ENCODE peak calls at places on chromosome 19, in four cellular contexts. One of them, this sample, is unnamed.

GRCh38 chr19:20664917-20665781 is 3.8 kb upstream of the ZNF626 start:
- DNase-seq in H1: no peak
- DNase-seq in SK-N-SH: no peak
- DNase-seq in K562: no peak
- DNase-seq in this sample: no peak

GRCh38 chr19:53960886-53961285 is 1.9 kb upstream of the CACNG8 start:
- DNase-seq in H1: no peak
- DNase-seq in SK-N-SH: no peak
- DNase-seq in K562: no peak
- DNase-seq in this sample: no peak

GRCh38 chr19:29976151-29976943 is 34.3 kb downstream of the URI1 start:
- DNase-seq in H1: no peak
- DNase-seq in SK-N-SH: no peak
- DNase-seq in K562: no peak
- DNase-seq in this sample: no peak

GRCh38 chr19:4366666-4367335 is 23.4 kb downstream of the MPND start:
- DNase-seq in H1: no peak
- DNase-seq in SK-N-SH: no peak
- DNase-seq in K562: no peak
- DNase-seq in this sample: no peak

GRCh38 chr19:15550847-15551182 is 42.5 kb downstream of the CYP4F22 start:
- DNase-seq in H1: no peak
- DNase-seq in SK-N-SH: no peak
- DNase-seq in K562: no peak
- DNase-seq in this sample: no peak

GRCh38 chr19:38209671-38210457 is 14.2 kb downstream of the DPF1 start:
- DNase-seq in H1: no peak
- DNase-seq in SK-N-SH: peak
- DNase-seq in K562: no peak
- DNase-seq in this sample: no peak

GRCh38 chr19:11089254-11090013 is at the start of gene LDLR:
- DNase-seq in H1: peak
- DNase-seq in SK-N-SH: peak
- DNase-seq in K562: peak
- DNase-seq in this sample: peak

GRCh38 chr19:46615966-46616365 is 8.9 kb downstream of the PTGIR start:
- DNase-seq in H1: no peak
- DNase-seq in SK-N-SH: no peak
- DNase-seq in K562: no peak
- DNase-seq in this sample: no peak

GRCh38 chr19:1073063-1073955 is 6.3 kb downstream of the ARHGAP45 start:
- DNase-seq in H1: no peak
- DNase-seq in SK-N-SH: no peak
- DNase-seq in K562: peak
- DNase-seq in this sample: no peak

GRCh38 chr19:38596057-38596981 is 21.4 kb downstream of the MAP4K1 start:
- DNase-seq in H1: peak
- DNase-seq in SK-N-SH: peak
- DNase-seq in K562: peak
- DNase-seq in this sample: no peak

GRCh38 chr19:45779231-45780145 is 2.8 kb downstream of the DMPK start:
- DNase-seq in H1: peak
- DNase-seq in SK-N-SH: peak
- DNase-seq in K562: peak
- DNase-seq in this sample: peak

GRCh38 chr19:2552859-2553258 is 76.9 kb downstream of the GADD45B start:
- DNase-seq in H1: no peak
- DNase-seq in SK-N-SH: no peak
- DNase-seq in K562: no peak
- DNase-seq in this sample: peak

GRCh38 chr19:34327851-34328250 is 37.1 kb upstream of the GPI start:
- DNase-seq in H1: no peak
- DNase-seq in SK-N-SH: no peak
- DNase-seq in K562: peak
- DNase-seq in this sample: no peak

GRCh38 chr19:49758292-49758691 is 4.8 kb downstream of the TSKS start:
- DNase-seq in H1: no peak
- DNase-seq in SK-N-SH: no peak
- DNase-seq in K562: no peak
- DNase-seq in this sample: no peak
- TF ChIP-seq NRF1 in H1: no peak
- TF ChIP-seq NRF1 in SK-N-SH: no peak
- TF ChIP-seq NRF1 in K562: no peak
- TF ChIP-seq NRF1 in this sample: no peak

DNA sequence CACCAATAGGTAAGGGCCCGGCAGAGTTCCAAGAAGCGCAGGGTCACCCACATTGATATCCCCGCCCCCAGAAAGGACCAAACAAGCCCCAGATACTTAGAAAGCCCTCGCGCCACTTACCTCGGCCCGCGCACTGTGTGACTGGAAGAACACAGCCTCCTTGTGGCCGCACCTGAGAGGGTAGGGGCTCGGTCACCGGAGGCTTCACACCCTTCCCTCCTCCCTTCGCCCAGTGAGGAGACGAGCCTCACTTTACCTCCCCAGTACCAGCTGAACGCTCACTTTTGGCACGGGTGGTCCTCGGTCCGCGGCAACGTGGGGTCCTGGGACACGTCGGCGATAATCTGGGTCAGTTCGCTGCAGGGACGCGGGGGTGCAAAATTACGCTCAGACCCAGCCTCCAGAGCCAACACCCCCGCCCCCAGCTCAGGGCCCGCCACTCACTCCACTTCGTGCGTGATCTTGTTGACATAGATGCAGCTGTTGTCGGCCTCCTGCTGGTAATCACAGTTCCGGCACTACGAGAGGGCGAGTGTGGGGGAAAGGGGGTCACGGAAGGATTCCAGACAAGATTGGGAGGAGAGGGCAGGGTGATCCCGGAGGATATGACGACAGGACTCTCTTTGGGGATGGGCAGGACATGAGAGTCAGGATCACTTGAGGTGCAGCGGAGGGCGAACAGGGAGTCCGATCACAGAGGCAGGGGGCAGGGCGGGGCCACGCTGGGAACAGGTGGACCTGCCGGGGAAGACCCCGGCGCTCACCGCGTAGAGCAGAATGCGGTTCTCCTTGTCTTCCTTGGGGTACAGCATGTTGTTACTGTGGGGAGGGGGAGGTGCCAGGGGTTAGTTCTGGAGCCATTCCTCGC is 546 bp downstream of the POLR2I start:
- DNase-seq in H1: no peak
- DNase-seq in SK-N-SH: peak
- DNase-seq in K562: peak
- DNase-seq in this sample: no peak
- TF ChIP-seq NRF1 in H1: no peak
- TF ChIP-seq NRF1 in SK-N-SH: no peak
- TF ChIP-seq NRF1 in K562: no peak
- TF ChIP-seq NRF1 in this sample: no peak

DNA sequence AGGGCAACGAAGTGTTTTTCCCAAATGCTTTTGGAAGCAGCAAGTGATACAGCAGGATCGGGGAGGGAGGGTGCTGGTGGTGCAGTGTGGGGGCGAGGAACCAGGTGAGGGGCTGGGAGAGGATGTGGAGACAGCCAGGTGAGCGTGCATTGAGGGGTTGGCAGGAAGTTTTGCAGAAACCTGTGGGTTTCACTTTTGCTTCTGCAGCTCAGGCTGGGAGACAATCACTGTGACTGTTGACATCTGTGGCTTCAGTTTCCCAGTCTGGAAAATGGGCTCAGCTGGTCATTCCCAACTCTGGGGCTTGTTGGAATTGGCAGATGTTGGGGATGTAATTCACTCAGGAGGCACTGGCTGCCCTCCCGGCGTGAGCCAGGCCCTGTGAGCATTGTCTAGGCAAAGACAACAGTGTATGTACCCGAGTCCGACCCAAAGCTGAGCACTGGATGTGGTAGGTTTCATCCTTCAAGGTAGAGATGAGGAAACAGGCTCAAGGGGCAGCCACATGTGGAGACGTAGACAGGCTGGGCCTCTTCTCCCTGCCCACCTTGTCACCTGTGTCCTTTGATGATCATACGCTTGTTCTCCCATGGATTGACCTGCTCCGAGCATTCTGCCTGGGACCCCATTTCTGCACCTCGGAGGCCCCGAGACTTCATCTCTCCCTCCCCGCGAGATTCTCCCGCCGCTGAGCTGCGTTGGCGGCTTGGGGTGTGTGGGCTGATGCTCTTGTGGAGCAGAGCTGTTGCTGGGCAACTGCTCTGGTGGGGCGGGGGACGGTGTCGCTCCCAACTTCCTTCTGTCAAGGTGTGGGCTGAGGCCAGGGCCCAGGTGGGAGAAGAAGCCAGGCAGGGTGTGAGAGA is 21.9 kb downstream of the MAST3 start:
- DNase-seq in H1: no peak
- DNase-seq in SK-N-SH: no peak
- DNase-seq in K562: no peak
- DNase-seq in this sample: no peak
- TF ChIP-seq NRF1 in H1: no peak
- TF ChIP-seq NRF1 in SK-N-SH: no peak
- TF ChIP-seq NRF1 in K562: no peak
- TF ChIP-seq NRF1 in this sample: no peak

DNA sequence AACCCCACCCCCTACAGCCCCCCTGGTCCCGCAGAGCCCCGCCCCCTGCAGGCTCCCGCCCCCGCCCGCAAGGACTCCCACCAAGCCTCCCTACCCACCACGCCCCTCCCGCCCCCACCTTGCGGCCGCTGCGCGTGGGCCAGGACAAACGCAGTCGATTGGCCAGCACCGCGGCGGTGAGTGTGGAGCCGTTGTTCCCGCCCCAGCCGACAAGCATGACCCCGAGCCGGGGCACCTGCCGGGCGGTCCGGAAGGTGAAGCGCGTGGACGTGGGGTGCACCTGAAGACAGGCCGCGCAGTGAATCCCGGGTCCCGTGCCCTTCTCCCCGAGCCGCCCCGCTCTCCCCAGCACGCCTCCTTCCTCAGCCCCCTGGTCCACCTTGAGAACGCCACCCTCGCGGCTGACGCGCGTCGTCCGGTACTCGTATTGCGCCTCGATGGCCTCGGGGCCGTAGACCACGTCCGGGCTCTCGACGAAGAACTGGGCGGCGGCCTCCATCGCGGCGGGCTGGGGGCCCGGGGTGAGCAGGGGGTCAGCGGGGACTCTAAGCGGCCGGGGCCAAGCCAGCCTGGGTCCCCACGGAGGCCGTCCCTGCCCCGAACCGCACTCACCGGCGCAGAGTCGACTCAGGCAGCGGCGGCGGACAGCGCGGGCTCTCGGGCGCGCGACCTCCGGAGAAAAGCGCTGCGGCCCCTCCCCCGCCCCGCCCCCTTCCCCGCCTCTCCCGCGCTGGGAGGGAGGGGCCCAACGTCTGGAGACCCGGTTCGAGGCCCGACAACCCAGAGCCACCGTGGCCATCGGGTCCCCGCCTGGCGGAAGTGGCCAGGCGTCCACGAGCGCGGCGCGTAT is at the start of gene ISYNA1:
- DNase-seq in H1: no peak
- DNase-seq in SK-N-SH: peak
- DNase-seq in K562: peak
- DNase-seq in this sample: no peak
- TF ChIP-seq NRF1 in H1: no peak
- TF ChIP-seq NRF1 in SK-N-SH: no peak
- TF ChIP-seq NRF1 in K562: peak
- TF ChIP-seq NRF1 in this sample: no peak

GRCh38 chr19:43798546-43799409 is 3.5 kb downstream of the LYPD5 start:
- DNase-seq in H1: no peak
- DNase-seq in SK-N-SH: peak
- DNase-seq in K562: no peak
- DNase-seq in this sample: no peak
- TF ChIP-seq NRF1 in H1: no peak
- TF ChIP-seq NRF1 in SK-N-SH: no peak
- TF ChIP-seq NRF1 in K562: peak
- TF ChIP-seq NRF1 in this sample: no peak

GRCh38 chr19:49427855-49428546 is 2.8 kb downstream of the GFY start:
- DNase-seq in H1: no peak
- DNase-seq in SK-N-SH: peak
- DNase-seq in K562: peak
- DNase-seq in this sample: no peak

GRCh38 chr19:49423985-49424303 is 703 bp upstream of the PTH2 start:
- DNase-seq in H1: no peak
- DNase-seq in SK-N-SH: no peak
- DNase-seq in K562: no peak
- DNase-seq in this sample: no peak

GRCh38 chr19:49427339-49427738 is 2.2 kb downstream of the GFY start:
- DNase-seq in H1: no peak
- DNase-seq in SK-N-SH: no peak
- DNase-seq in K562: no peak
- DNase-seq in this sample: no peak

GRCh38 chr19:49425178-49425577 is at the start of gene GFY:
- DNase-seq in H1: no peak
- DNase-seq in SK-N-SH: no peak
- DNase-seq in K562: no peak
- DNase-seq in this sample: no peak

GRCh38 chr19:49425922-49426592 is 869 bp downstream of the GFY start:
- DNase-seq in H1: peak
- DNase-seq in SK-N-SH: no peak
- DNase-seq in K562: peak
- DNase-seq in this sample: no peak
- TF ChIP-seq NRF1 in H1: no peak
- TF ChIP-seq NRF1 in SK-N-SH: no peak
- TF ChIP-seq NRF1 in K562: no peak
- TF ChIP-seq NRF1 in this sample: no peak

DNA sequence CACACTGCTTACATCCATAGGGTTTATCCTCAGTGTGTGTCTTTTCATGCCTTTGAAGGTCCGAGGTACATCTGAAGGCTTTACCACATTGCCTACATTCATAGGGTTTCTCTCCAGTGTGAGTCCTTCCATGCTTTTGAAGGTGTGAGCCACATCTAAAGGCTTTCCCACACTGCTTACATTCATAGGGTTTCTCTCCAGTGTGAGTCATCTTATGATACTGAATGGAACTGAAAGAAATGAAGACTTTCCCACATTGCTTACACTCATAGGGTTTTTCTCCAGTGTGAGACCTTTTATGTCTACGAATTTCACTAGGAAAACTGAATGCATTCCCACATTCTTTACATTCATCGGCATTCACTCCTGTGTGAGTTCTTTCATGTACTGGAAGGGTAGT is 7.1 kb downstream of the ZNF20 start:
- DNase-seq in H1: no peak
- DNase-seq in SK-N-SH: no peak
- DNase-seq in K562: no peak
- DNase-seq in this sample: no peak
- TF ChIP-seq NRF1 in H1: no peak
- TF ChIP-seq NRF1 in SK-N-SH: no peak
- TF ChIP-seq NRF1 in K562: no peak
- TF ChIP-seq NRF1 in this sample: no peak

This sample was measured in GM12878.